ENCODE peak calls at places on chromosomes 12 and 14, in five cellular contexts. One of them, this sample, is unnamed.
A peak's percentile ranks its signal among the peaks of the same experiment; 100 is the strongest.

GRCh38 chr12:59632408-59632807 is 36.6 kb downstream of the SLC16A7 start:
- DNase-seq in neuronal stem cell: no peak
- DNase-seq in trophoblast cell: no peak
- DNase-seq in H9: no peak
- DNase-seq in mesenchymal stem cell: no peak
- DNase-seq in this sample: no peak

GRCh38 chr14:68695326-68695768 is 97.5 kb downstream of the ZFP36L1 start:
- DNase-seq in neuronal stem cell: no peak
- DNase-seq in trophoblast cell: peak; percentile 97
- DNase-seq in H9: no peak
- DNase-seq in mesenchymal stem cell: peak; percentile 98
- DNase-seq in this sample: no peak

GRCh38 chr14:52268191-52269061 is 928 bp downstream of the PTGDR start:
- DNase-seq in neuronal stem cell: peak; percentile 15
- DNase-seq in trophoblast cell: no peak
- DNase-seq in H9: peak; percentile 51
- DNase-seq in mesenchymal stem cell: peak; percentile 34
- DNase-seq in this sample: no peak

GRCh38 chr12:6936642-6937480 is 6.8 kb upstream of the RNU7-1 start:
- DNase-seq in neuronal stem cell: no peak
- DNase-seq in trophoblast cell: no peak
- DNase-seq in H9: peak; percentile 85
- DNase-seq in mesenchymal stem cell: no peak
- DNase-seq in this sample: no peak

GRCh38 chr12:43740511-43741100 is 18.0 kb downstream of the PUS7L start:
- DNase-seq in neuronal stem cell: no peak
- DNase-seq in trophoblast cell: no peak
- DNase-seq in H9: no peak
- DNase-seq in mesenchymal stem cell: no peak
- DNase-seq in this sample: no peak

GRCh38 chr12:100794441-100795192 is at the start of gene ANO4:
- DNase-seq in neuronal stem cell: no peak
- DNase-seq in trophoblast cell: no peak
- DNase-seq in H9: peak; percentile 41
- DNase-seq in mesenchymal stem cell: peak; percentile 52
- DNase-seq in this sample: peak; percentile 53

GRCh38 chr14:31829256-31829923 is 247.7 kb upstream of the ARHGAP5 start:
- DNase-seq in neuronal stem cell: no peak
- DNase-seq in trophoblast cell: peak; percentile 23
- DNase-seq in H9: no peak
- DNase-seq in mesenchymal stem cell: peak; percentile 79
- DNase-seq in this sample: no peak

GRCh38 chr14:81990312-81990761 is 456.7 kb upstream of the SEL1L start:
- DNase-seq in neuronal stem cell: peak; percentile 72
- DNase-seq in trophoblast cell: peak; percentile 22
- DNase-seq in H9: peak; percentile 39
- DNase-seq in mesenchymal stem cell: peak; percentile 44
- DNase-seq in this sample: no peak

GRCh38 chr12:96136129-96136528 is 58.0 kb upstream of the ELK3 start:
- DNase-seq in neuronal stem cell: no peak
- DNase-seq in trophoblast cell: no peak
- DNase-seq in H9: no peak
- DNase-seq in mesenchymal stem cell: peak; percentile 42
- DNase-seq in this sample: no peak

GRCh38 chr12:47156167-47156736 is 76.5 kb upstream of the AMIGO2 start:
- DNase-seq in neuronal stem cell: no peak
- DNase-seq in trophoblast cell: peak; percentile 7
- DNase-seq in H9: no peak
- DNase-seq in mesenchymal stem cell: peak; percentile 78
- DNase-seq in this sample: no peak

GRCh38 chr12:3103806-3104205 is 26.6 kb downstream of the TSPAN9 start:
- DNase-seq in neuronal stem cell: no peak
- DNase-seq in trophoblast cell: no peak
- DNase-seq in H9: no peak
- DNase-seq in mesenchymal stem cell: no peak
- DNase-seq in this sample: no peak

GRCh38 chr14:104889374-104889755 is 24.3 kb downstream of the CEP170B start:
- DNase-seq in neuronal stem cell: no peak
- DNase-seq in trophoblast cell: no peak
- DNase-seq in H9: no peak
- DNase-seq in mesenchymal stem cell: no peak
- DNase-seq in this sample: no peak

GRCh38 chr14:77409131-77409533 is 14.2 kb downstream of the NOXRED1 start:
- DNase-seq in neuronal stem cell: no peak
- DNase-seq in trophoblast cell: no peak
- DNase-seq in H9: peak; percentile 48
- DNase-seq in mesenchymal stem cell: peak; percentile 11
- DNase-seq in this sample: peak; percentile 50

GRCh38 chr12:12720637-12721250 is 3.6 kb downstream of the CDKN1B start:
- DNase-seq in neuronal stem cell: no peak
- DNase-seq in trophoblast cell: no peak
- DNase-seq in H9: no peak
- DNase-seq in mesenchymal stem cell: no peak
- DNase-seq in this sample: no peak

GRCh38 chr12:59657266-59657665 is 61.4 kb downstream of the SLC16A7 start:
- DNase-seq in neuronal stem cell: no peak
- DNase-seq in trophoblast cell: no peak
- DNase-seq in H9: no peak
- DNase-seq in mesenchymal stem cell: peak; percentile 4
- DNase-seq in this sample: no peak

GRCh38 chr12:58918475-58918874 is 1.8 kb downstream of the LRIG3 start:
- DNase-seq in neuronal stem cell: no peak
- DNase-seq in trophoblast cell: no peak
- DNase-seq in H9: no peak
- DNase-seq in mesenchymal stem cell: peak; percentile 24
- DNase-seq in this sample: no peak

GRCh38 chr14:54493293-54493692 is 4.5 kb upstream of the GMFB start:
- DNase-seq in neuronal stem cell: no peak
- DNase-seq in trophoblast cell: no peak
- DNase-seq in H9: peak; percentile 78
- DNase-seq in mesenchymal stem cell: no peak
- DNase-seq in this sample: no peak

GRCh38 chr12:118060301-118061010 is 523 bp downstream of the WSB2 start:
- DNase-seq in neuronal stem cell: no peak
- DNase-seq in trophoblast cell: no peak
- DNase-seq in H9: peak; percentile 34
- DNase-seq in mesenchymal stem cell: peak; percentile 64
- DNase-seq in this sample: peak; percentile 51

GRCh38 chr12:18158774-18159557 is 69.0 kb upstream of the RERGL start:
- DNase-seq in neuronal stem cell: no peak
- DNase-seq in trophoblast cell: peak; percentile 11
- DNase-seq in H9: peak; percentile 41
- DNase-seq in mesenchymal stem cell: peak; percentile 54
- DNase-seq in this sample: peak; percentile 54

GRCh38 chr14:70448633-70449032 is 3.3 kb upstream of the ADAM21 start:
- DNase-seq in neuronal stem cell: no peak
- DNase-seq in trophoblast cell: no peak
- DNase-seq in H9: no peak
- DNase-seq in mesenchymal stem cell: peak; percentile 80
- DNase-seq in this sample: no peak

GRCh38 chr12:109134186-109134917 is 18.0 kb downstream of the ACACB start:
- DNase-seq in neuronal stem cell: no peak
- DNase-seq in trophoblast cell: peak; percentile 36
- DNase-seq in H9: peak; percentile 81
- DNase-seq in mesenchymal stem cell: no peak
- DNase-seq in this sample: peak; percentile 74

GRCh38 chr14:99598774-99599173 is 5.2 kb downstream of the CCDC85C start:
- DNase-seq in neuronal stem cell: peak; percentile 76
- DNase-seq in trophoblast cell: no peak
- DNase-seq in H9: no peak
- DNase-seq in mesenchymal stem cell: no peak
- DNase-seq in this sample: no peak

GRCh38 chr12:93541578-93542217 is 30.8 kb upstream of the SOCS2 start:
- DNase-seq in neuronal stem cell: no peak
- DNase-seq in trophoblast cell: no peak
- DNase-seq in H9: no peak
- DNase-seq in mesenchymal stem cell: no peak
- DNase-seq in this sample: no peak

GRCh38 chr14:92122761-92123160 is 992 bp downstream of the CPSF2 start:
- DNase-seq in neuronal stem cell: no peak
- DNase-seq in trophoblast cell: no peak
- DNase-seq in H9: no peak
- DNase-seq in mesenchymal stem cell: no peak
- DNase-seq in this sample: no peak

GRCh38 chr12:90246673-90247072 is 538.0 kb upstream of the ATP2B1 start:
- DNase-seq in neuronal stem cell: no peak
- DNase-seq in trophoblast cell: no peak
- DNase-seq in H9: no peak
- DNase-seq in mesenchymal stem cell: no peak
- DNase-seq in this sample: no peak

GRCh38 chr12:90253142-90253541 is 544.5 kb upstream of the ATP2B1 start:
- DNase-seq in neuronal stem cell: no peak
- DNase-seq in trophoblast cell: no peak
- DNase-seq in H9: no peak
- DNase-seq in mesenchymal stem cell: no peak
- DNase-seq in this sample: no peak

GRCh38 chr12:90250766-90251165 is 542.1 kb upstream of the ATP2B1 start:
- DNase-seq in neuronal stem cell: no peak
- DNase-seq in trophoblast cell: no peak
- DNase-seq in H9: no peak
- DNase-seq in mesenchymal stem cell: no peak
- DNase-seq in this sample: no peak

GRCh38 chr12:90253674-90254181 is 545.1 kb upstream of the ATP2B1 start:
- DNase-seq in neuronal stem cell: no peak
- DNase-seq in trophoblast cell: peak; percentile 85
- DNase-seq in H9: peak; percentile 43
- DNase-seq in mesenchymal stem cell: peak; percentile 92
- DNase-seq in this sample: no peak

DNA sequence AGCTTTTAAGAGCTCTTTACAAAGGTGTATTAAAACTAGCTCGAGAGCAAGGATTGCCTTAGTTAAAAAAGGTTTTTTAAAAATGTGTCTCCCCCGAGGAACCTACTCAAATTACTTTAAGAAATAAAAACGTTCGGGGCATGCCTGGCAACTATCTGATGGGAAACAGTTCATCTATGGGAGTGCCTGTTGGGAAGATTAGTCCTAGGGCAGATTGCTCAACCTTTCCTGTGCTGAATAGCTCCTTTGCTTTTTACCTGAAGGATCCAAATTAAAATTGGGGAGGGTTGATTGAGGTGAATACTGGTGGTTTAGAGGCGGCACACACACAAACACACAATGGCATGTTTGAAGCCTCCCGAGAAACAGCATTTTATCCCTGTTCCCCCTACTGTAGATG is 541.4 kb upstream of the ATP2B1 start:
- DNase-seq in neuronal stem cell: no peak
- DNase-seq in trophoblast cell: no peak
- DNase-seq in H9: no peak
- DNase-seq in mesenchymal stem cell: no peak
- DNase-seq in this sample: no peak
- H2BK12ac ChIP-seq in neuronal stem cell: no peak overlapping the region
- H2BK12ac ChIP-seq in trophoblast cell: no peak overlapping the region
- H2BK12ac ChIP-seq in H9: no peak overlapping the region
- H2BK12ac ChIP-seq in mesenchymal stem cell: no peak overlapping the region
- H2BK12ac ChIP-seq in this sample: no peak overlapping the region

DNA sequence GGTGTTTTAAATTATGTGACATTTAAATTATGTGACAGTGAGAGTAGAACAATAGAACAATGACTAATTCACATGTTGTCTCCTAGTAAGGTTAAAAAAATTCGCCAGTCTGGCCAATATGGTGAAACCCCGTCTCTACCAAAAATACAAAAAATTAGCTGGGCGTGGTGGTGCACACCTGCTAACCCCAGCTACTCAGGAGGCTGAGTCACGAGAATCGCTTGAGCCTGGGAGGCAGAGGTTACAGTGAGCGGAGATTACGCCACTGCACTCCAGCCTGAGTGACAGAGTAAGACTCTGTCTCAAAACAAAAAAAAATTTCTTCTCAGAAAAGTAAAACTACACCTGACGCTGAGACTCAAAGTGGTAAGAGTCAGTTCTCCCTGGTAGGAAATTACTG is 2.7 kb downstream of the CS start:
- DNase-seq in neuronal stem cell: no peak
- DNase-seq in trophoblast cell: peak; percentile 84
- DNase-seq in H9: no peak
- DNase-seq in mesenchymal stem cell: no peak
- DNase-seq in this sample: no peak
- H2BK12ac ChIP-seq in neuronal stem cell: no peak overlapping the region
- H2BK12ac ChIP-seq in trophoblast cell: no peak overlapping the region
- H2BK12ac ChIP-seq in H9: no peak overlapping the region
- H2BK12ac ChIP-seq in mesenchymal stem cell: no peak overlapping the region
- H2BK12ac ChIP-seq in this sample: no peak overlapping the region

DNA sequence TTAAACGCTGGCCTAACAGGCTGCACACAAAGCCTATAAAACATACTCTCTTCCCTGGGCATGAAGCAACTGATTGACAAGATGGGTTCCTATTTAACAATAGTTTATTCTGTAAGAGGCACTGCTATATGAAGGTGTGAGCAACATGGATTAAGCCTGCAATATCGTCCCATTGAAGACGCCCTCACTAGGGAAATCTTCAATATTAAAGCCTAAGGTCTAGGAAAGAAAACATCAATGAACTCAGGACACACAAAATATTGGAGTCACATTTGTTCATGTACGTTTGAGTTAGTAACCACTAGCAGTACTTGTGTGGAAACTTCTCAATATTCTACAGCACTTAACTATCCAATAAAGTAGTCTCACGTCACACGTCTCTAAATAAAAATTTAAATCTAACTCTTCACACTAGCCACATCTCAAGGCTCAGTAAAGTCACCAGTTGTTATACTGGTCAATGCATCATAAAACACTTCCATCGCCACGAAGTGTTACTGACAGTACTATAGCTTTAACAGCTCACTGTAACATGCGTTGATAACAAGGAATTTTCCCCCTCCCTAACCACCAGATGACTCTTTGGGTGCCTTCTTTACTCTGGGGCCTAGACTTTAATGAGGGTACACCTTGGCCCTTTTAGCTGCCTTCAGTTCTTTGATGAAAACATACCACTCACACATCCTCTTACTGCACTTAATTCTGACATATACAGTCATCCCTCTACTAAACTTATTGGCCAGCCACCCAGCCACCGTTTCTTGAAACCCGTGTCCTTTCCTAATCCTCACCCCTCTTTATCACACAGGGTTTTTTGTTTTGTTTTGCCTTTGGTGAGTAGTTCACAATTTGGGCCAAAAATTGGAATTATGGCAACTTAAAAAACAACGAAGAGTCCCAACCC is 50.1 kb upstream of the OR5AU1 start:
- DNase-seq in neuronal stem cell: no peak
- DNase-seq in trophoblast cell: no peak
- DNase-seq in H9: no peak
- DNase-seq in mesenchymal stem cell: no peak
- DNase-seq in this sample: no peak
- H2BK12ac ChIP-seq in neuronal stem cell: no peak overlapping the region
- H2BK12ac ChIP-seq in trophoblast cell: no peak overlapping the region
- H2BK12ac ChIP-seq in H9: no peak overlapping the region
- H2BK12ac ChIP-seq in mesenchymal stem cell: no peak overlapping the region
- H2BK12ac ChIP-seq in this sample: no peak overlapping the region

GRCh38 chr12:127078577-127079350 is 1188.2 kb upstream of the TMEM132C start:
- DNase-seq in neuronal stem cell: no peak
- DNase-seq in trophoblast cell: no peak
- DNase-seq in H9: no peak
- DNase-seq in mesenchymal stem cell: no peak
- DNase-seq in this sample: no peak
- H2BK12ac ChIP-seq in neuronal stem cell: no peak overlapping the region
- H2BK12ac ChIP-seq in trophoblast cell: no peak overlapping the region
- H2BK12ac ChIP-seq in H9: no peak overlapping the region
- H2BK12ac ChIP-seq in mesenchymal stem cell: no peak overlapping the region
- H2BK12ac ChIP-seq in this sample: no peak overlapping the region